ENCODE peak calls at places on chromosomes 4 and X, in five cellular contexts. K, P, Z, F and W are unnamed samples.

GRCh38 chrX:154436597-154437397 is at the start of gene GDI1:
- DNase-seq in P (peak; percentile 85), K (peak; percentile 47), F (peak; percentile 69), Z (peak; percentile 68), W (no peak)

GRCh38 chr4:67933038-67933437 is 30.3 kb downstream of the TMPRSS11A start:
- DNase-seq in P (no peak), Z (no peak), K (no peak), F (no peak), W (no peak)

GRCh38 chr4:1592179-1593037 is 91.7 kb downstream of the FAM53A start:
- DNase-seq in K (no peak), P (no peak), Z (peak; percentile 8), F (no peak), W (no peak)

GRCh38 chr4:19512086-19512485 is 739.6 kb upstream of the SLIT2 start:
- DNase-seq in K (no peak), Z (no peak), P (no peak), F (no peak), W (no peak)

GRCh38 chr4:30757357-30757756 is 37.2 kb downstream of the PCDH7 start:
- DNase-seq in P (no peak), Z (no peak), F (peak; percentile 89), K (peak; percentile 65), W (no peak)

GRCh38 chr4:86948276-86948675 is 13.5 kb downstream of the AFF1 start:
- DNase-seq in P (no peak), K (no peak), Z (no peak), F (no peak), W (no peak)

GRCh38 chr4:145177511-145177905 is 2.9 kb downstream of the OTUD4 start:
- DNase-seq in F (peak; percentile 50), Z (no peak), K (no peak), P (no peak), W (no peak)

GRCh38 chr4:11376571-11376970 is 52.1 kb downstream of the HS3ST1 start:
- DNase-seq in K (no peak), P (no peak), Z (no peak), F (no peak), W (no peak)

GRCh38 chr4:41575207-41575606 is 37.2 kb downstream of the LIMCH1 start:
- DNase-seq in Z (no peak), F (peak; percentile 41), P (no peak), K (no peak), W (no peak)

GRCh38 chr4:154958621-154959358 is 177.7 kb downstream of the RBM46 start:
- DNase-seq in Z (no peak), P (no peak), K (no peak), F (peak; percentile 38), W (no peak)

GRCh38 chr4:137156054-137156453 is 376.2 kb downstream of the PCDH18 start:
- DNase-seq in K (peak; percentile 86), F (peak; percentile 92), P (no peak), Z (no peak), W (no peak)

GRCh38 chr4:18034099-18034498 is 12.5 kb upstream of the LCORL start:
- DNase-seq in F (peak; percentile 61), Z (no peak), K (no peak), P (no peak), W (no peak)

GRCh38 chr4:81207793-81208192 is 7.2 kb downstream of the PRKG2 start:
- DNase-seq in F (peak; percentile 96), P (no peak), K (peak; percentile 38), Z (no peak), W (no peak)

GRCh38 chrX:114964374-114964773 is 53.0 kb downstream of the IL13RA2 start:
- DNase-seq in P (no peak), K (no peak), Z (no peak), F (no peak), W (no peak)

GRCh38 chrX:36856849-36857248 is 151.3 kb upstream of the FAM47C start:
- DNase-seq in P (no peak), F (no peak), Z (no peak), K (no peak), W (no peak)

GRCh38 chr4:54110019-54110416 is 10.1 kb downstream of the GSX2 start:
- DNase-seq in F (no peak), Z (no peak), P (no peak), K (no peak), W (no peak)

GRCh38 chr4:24024597-24024996 is 134.8 kb upstream of the PPARGC1A start:
- DNase-seq in Z (no peak), P (no peak), F (peak; percentile 30), K (no peak), W (no peak)

GRCh38 chr4:40515037-40515397 is 114.6 kb downstream of the RBM47 start:
- DNase-seq in P (no peak), Z (no peak), F (no peak), K (no peak), W (no peak)

GRCh38 chr4:184383497-184384055 is 90.8 kb downstream of the IRF2 start:
- DNase-seq in F (peak; percentile 93), P (no peak), K (peak; percentile 90), Z (peak; percentile 36), W (no peak)

GRCh38 chrX:49001521-49002090 is 458 bp downstream of the GRIPAP1 start:
- DNase-seq in Z (peak; percentile 29), F (peak; percentile 35), P (no peak), K (peak; percentile 9), W (no peak)

GRCh38 chrX:50871922-50872453 is 38.5 kb upstream of the BMP15 start:
- DNase-seq in F (no peak), K (no peak), P (no peak), Z (no peak), W (no peak)

GRCh38 chr4:113684534-113685091 is 76.9 kb downstream of the CAMK2D start:
- DNase-seq in Z (peak; percentile 73), F (peak; percentile 82), P (no peak), K (peak; percentile 81), W (no peak)

GRCh38 chr4:182019148-182019652 is 224.0 kb upstream of the TENM3 start:
- DNase-seq in K (no peak), P (no peak), Z (no peak), F (no peak), W (no peak)

GRCh38 chrX:115679460-115679859 is 118.5 kb downstream of the PLS3 start:
- DNase-seq in Z (no peak), P (no peak), K (peak; percentile 12), F (peak; percentile 68), W (peak; percentile 19)

GRCh38 chrX:131762802-131763234 is 218.9 kb downstream of the OR13H1 start:
- DNase-seq in K (no peak), Z (no peak), F (peak; percentile 79), P (no peak), W (peak; percentile 73)

GRCh38 chrX:107171369-107172102 is 34.7 kb downstream of the NUP62CL start:
- DNase-seq in P (no peak), Z (no peak), F (no peak), K (no peak), W (no peak)

GRCh38 chr4:175932116-175932515 is 120.1 kb upstream of the GPM6A start:
- DNase-seq in Z (no peak), K (no peak), P (no peak), F (no peak), W (no peak)

GRCh38 chrX:45850775-45851433 is 650.2 kb upstream of the DIPK2B start:
- DNase-seq in Z (peak; percentile 49), F (peak; percentile 67), P (no peak), K (no peak), W (peak; percentile 30)

GRCh38 chrX:1450381-1451161 is 2.1 kb downstream of the ASMTL start:
- DNase-seq in K (no peak), P (no peak), F (no peak), Z (no peak), W (no peak)

GRCh38 chr4:107654694-107655093 is 65.3 kb downstream of the PAPSS1 start:
- DNase-seq in K (no peak), Z (no peak), P (no peak), F (no peak), W (peak; percentile 80)

GRCh38 chr4:17630228-17630627 is 15.8 kb downstream of the MED28 start:
- DNase-seq in K (no peak), P (no peak), Z (no peak), F (no peak), W (no peak)

GRCh38 chr4:77877771-77878170 is 15.1 kb downstream of the MRPL1 start:
- DNase-seq in F (no peak), K (no peak), P (no peak), Z (no peak), W (no peak)

GRCh38 chrX:14032383-14032782 is 2.7 kb upstream of the GEMIN8 start:
- DNase-seq in Z (no peak), F (peak; percentile 88), K (peak; percentile 22), P (peak; percentile 58), W (peak; percentile 36)

GRCh38 chr4:156662921-156663320 is 308.7 kb downstream of the PDGFC start:
- DNase-seq in K (no peak), F (peak; percentile 40), P (no peak), Z (no peak), W (no peak)

GRCh38 chr4:15753786-15754185 is 24.3 kb upstream of the CD38 start:
- DNase-seq in Z (no peak), K (no peak), F (no peak), P (no peak), W (no peak)

GRCh38 chr4:25377572-25377882 is 464 bp downstream of the ANAPC4 start:
- DNase-seq in F (peak; percentile 18), Z (no peak), K (no peak), P (peak; percentile 12), W (no peak)

GRCh38 chr4:40335508-40335860 is 351 bp downstream of the CHRNA9 start:
- DNase-seq in Z (no peak), P (no peak), K (peak; percentile 68), F (no peak), W (no peak)

GRCh38 chr4:113556382-113557134 is 205.0 kb downstream of the CAMK2D start:
- DNase-seq in K (no peak), Z (no peak), F (no peak), P (no peak), W (no peak)